ENCODE peak calls at places on chromosomes 5 and 9, in nine cellular contexts. One of them, this sample, is unnamed.

GRCh38 chr9:110971705-110972104 is 66.6 kb downstream of the LPAR1 start:
- DNase-seq in stomach: no peak
- DNase-seq in heart left ventricle: no peak
- DNase-seq in HepG2: no peak
- DNase-seq in K562: no peak
- DNase-seq in H1: no peak
- DNase-seq in suprapubic skin: no peak
- DNase-seq in ovary: no peak
- DNase-seq in A549: no peak
- DNase-seq in this sample: no peak

GRCh38 chr5:119410448-119411170 is 41.7 kb upstream of the HSD17B4 start:
- DNase-seq in heart left ventricle: no peak
- DNase-seq in A549: no peak
- DNase-seq in ovary: no peak
- DNase-seq in K562: no peak
- DNase-seq in H1: no peak
- DNase-seq in stomach: no peak
- DNase-seq in suprapubic skin: no peak
- DNase-seq in HepG2: no peak
- DNase-seq in this sample: no peak

GRCh38 chr9:121888438-121888775 is 204.7 kb downstream of the TTLL11 start:
- DNase-seq in ovary: no peak
- DNase-seq in A549: peak
- DNase-seq in HepG2: no peak
- DNase-seq in K562: no peak
- DNase-seq in H1: no peak
- DNase-seq in heart left ventricle: no peak
- DNase-seq in stomach: no peak
- DNase-seq in suprapubic skin: no peak
- DNase-seq in this sample: no peak

GRCh38 chr9:127809562-127810377 is 7.1 kb downstream of the FPGS start:
- DNase-seq in K562: peak
- DNase-seq in heart left ventricle: no peak
- DNase-seq in stomach: peak
- DNase-seq in suprapubic skin: no peak
- DNase-seq in HepG2: no peak
- DNase-seq in ovary: peak
- DNase-seq in A549: peak
- DNase-seq in H1: no peak
- DNase-seq in this sample: peak

GRCh38 chr5:145025775-145026174 is 809.4 kb downstream of the PRELID2 start:
- DNase-seq in suprapubic skin: no peak
- DNase-seq in K562: no peak
- DNase-seq in H1: no peak
- DNase-seq in ovary: no peak
- DNase-seq in HepG2: no peak
- DNase-seq in heart left ventricle: no peak
- DNase-seq in A549: no peak
- DNase-seq in stomach: no peak
- DNase-seq in this sample: no peak

GRCh38 chr5:82023530-82024095 is 51.8 kb downstream of the ATG10 start:
- DNase-seq in ovary: no peak
- DNase-seq in HepG2: no peak
- DNase-seq in heart left ventricle: no peak
- DNase-seq in A549: no peak
- DNase-seq in K562: no peak
- DNase-seq in suprapubic skin: no peak
- DNase-seq in stomach: no peak
- DNase-seq in H1: no peak
- DNase-seq in this sample: no peak

GRCh38 chr9:22210262-22210661 is 201.2 kb upstream of the CDKN2B start:
- DNase-seq in A549: peak
- DNase-seq in K562: no peak
- DNase-seq in heart left ventricle: no peak
- DNase-seq in HepG2: no peak
- DNase-seq in stomach: no peak
- DNase-seq in suprapubic skin: no peak
- DNase-seq in ovary: no peak
- DNase-seq in H1: no peak
- DNase-seq in this sample: no peak

GRCh38 chr9:125985142-125985997 is 238.2 kb downstream of the PBX3 start:
- DNase-seq in H1: no peak
- DNase-seq in A549: no peak
- DNase-seq in heart left ventricle: no peak
- DNase-seq in suprapubic skin: no peak
- DNase-seq in HepG2: no peak
- DNase-seq in stomach: no peak
- DNase-seq in ovary: no peak
- DNase-seq in K562: no peak
- DNase-seq in this sample: no peak

GRCh38 chr5:93995126-93995621 is 253.8 kb upstream of the POU5F2 start:
- DNase-seq in HepG2: no peak
- DNase-seq in stomach: no peak
- DNase-seq in K562: no peak
- DNase-seq in suprapubic skin: no peak
- DNase-seq in H1: no peak
- DNase-seq in A549: no peak
- DNase-seq in ovary: no peak
- DNase-seq in heart left ventricle: no peak
- DNase-seq in this sample: no peak

GRCh38 chr9:77647659-77648457 is at the start of gene GNA14:
- DNase-seq in K562: no peak
- DNase-seq in heart left ventricle: peak
- DNase-seq in suprapubic skin: no peak
- DNase-seq in HepG2: no peak
- DNase-seq in H1: no peak
- DNase-seq in ovary: peak
- DNase-seq in stomach: no peak
- DNase-seq in A549: no peak
- DNase-seq in this sample: no peak

GRCh38 chr9:78574354-78575036 is 277.6 kb downstream of the PSAT1 start:
- DNase-seq in suprapubic skin: no peak
- DNase-seq in HepG2: no peak
- DNase-seq in stomach: no peak
- DNase-seq in heart left ventricle: no peak
- DNase-seq in A549: no peak
- DNase-seq in K562: no peak
- DNase-seq in ovary: no peak
- DNase-seq in H1: no peak
- DNase-seq in this sample: no peak

GRCh38 chr9:130172161-130172857 is at the start of gene NCS1:
- DNase-seq in stomach: peak
- DNase-seq in H1: no peak
- DNase-seq in A549: peak
- DNase-seq in K562: peak
- DNase-seq in HepG2: no peak
- DNase-seq in suprapubic skin: no peak
- DNase-seq in heart left ventricle: peak
- DNase-seq in ovary: peak
- DNase-seq in this sample: peak

GRCh38 chr5:51381801-51382507 is 1.3 kb upstream of the ISL1 start:
- DNase-seq in heart left ventricle: no peak
- DNase-seq in stomach: no peak
- DNase-seq in suprapubic skin: no peak
- DNase-seq in ovary: no peak
- DNase-seq in HepG2: no peak
- DNase-seq in K562: no peak
- DNase-seq in A549: no peak
- DNase-seq in H1: no peak
- DNase-seq in this sample: no peak

GRCh38 chr5:64947031-64947430 is 178.3 kb downstream of the CWC27 start:
- DNase-seq in H1: no peak
- DNase-seq in ovary: no peak
- DNase-seq in suprapubic skin: no peak
- DNase-seq in heart left ventricle: no peak
- DNase-seq in K562: peak
- DNase-seq in A549: no peak
- DNase-seq in stomach: no peak
- DNase-seq in HepG2: peak
- DNase-seq in this sample: peak

GRCh38 chr9:121783523-121784507 is 132.4 kb downstream of the DAB2IP start:
- DNase-seq in heart left ventricle: no peak
- DNase-seq in ovary: peak
- DNase-seq in A549: no peak
- DNase-seq in HepG2: no peak
- DNase-seq in stomach: peak
- DNase-seq in K562: no peak
- DNase-seq in suprapubic skin: no peak
- DNase-seq in H1: no peak
- DNase-seq in this sample: no peak

GRCh38 chr9:6899274-6899673 is 141.5 kb downstream of the KDM4C start:
- DNase-seq in stomach: no peak
- DNase-seq in H1: no peak
- DNase-seq in A549: no peak
- DNase-seq in K562: no peak
- DNase-seq in ovary: no peak
- DNase-seq in HepG2: peak
- DNase-seq in heart left ventricle: no peak
- DNase-seq in suprapubic skin: no peak
- DNase-seq in this sample: peak
- TF ChIP-seq POLR2A in stomach: no peak
- TF ChIP-seq POLR2A in H1: no peak
- TF ChIP-seq POLR2A in A549: no peak
- TF ChIP-seq POLR2A in K562: no peak
- TF ChIP-seq POLR2A in ovary: no peak
- TF ChIP-seq POLR2A in HepG2: peak
- TF ChIP-seq POLR2A in heart left ventricle: no peak
- TF ChIP-seq POLR2A in suprapubic skin: no peak
- TF ChIP-seq POLR2A in this sample: no peak

DNA sequence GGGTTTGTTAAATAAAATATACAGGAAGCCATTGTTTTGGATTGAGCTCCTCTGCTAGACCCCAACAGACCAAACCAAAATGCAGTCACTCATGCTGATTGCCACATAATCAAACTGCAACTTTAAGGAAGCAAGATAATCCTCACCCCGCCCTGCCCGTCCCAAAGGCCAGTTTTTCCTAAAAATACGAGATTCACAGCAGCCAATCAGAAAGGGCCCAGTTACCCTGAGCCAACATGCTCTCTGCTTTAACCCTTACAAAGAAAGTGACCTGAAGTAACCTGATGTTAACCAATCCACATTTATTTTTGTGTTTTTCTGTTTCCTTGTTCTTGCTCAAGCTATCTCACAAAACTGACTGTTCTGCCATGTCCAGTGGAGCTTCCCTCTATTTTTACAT is 21.5 kb upstream of the RNF20 start:
- DNase-seq in stomach: no peak
- DNase-seq in HepG2: no peak
- DNase-seq in heart left ventricle: no peak
- DNase-seq in ovary: no peak
- DNase-seq in A549: no peak
- DNase-seq in H1: no peak
- DNase-seq in suprapubic skin: no peak
- DNase-seq in K562: no peak
- DNase-seq in this sample: no peak
- TF ChIP-seq POLR2A in stomach: no peak
- TF ChIP-seq POLR2A in HepG2: no peak
- TF ChIP-seq POLR2A in heart left ventricle: no peak
- TF ChIP-seq POLR2A in ovary: no peak
- TF ChIP-seq POLR2A in A549: no peak
- TF ChIP-seq POLR2A in H1: no peak
- TF ChIP-seq POLR2A in suprapubic skin: no peak
- TF ChIP-seq POLR2A in K562: no peak
- TF ChIP-seq POLR2A in this sample: no peak

DNA sequence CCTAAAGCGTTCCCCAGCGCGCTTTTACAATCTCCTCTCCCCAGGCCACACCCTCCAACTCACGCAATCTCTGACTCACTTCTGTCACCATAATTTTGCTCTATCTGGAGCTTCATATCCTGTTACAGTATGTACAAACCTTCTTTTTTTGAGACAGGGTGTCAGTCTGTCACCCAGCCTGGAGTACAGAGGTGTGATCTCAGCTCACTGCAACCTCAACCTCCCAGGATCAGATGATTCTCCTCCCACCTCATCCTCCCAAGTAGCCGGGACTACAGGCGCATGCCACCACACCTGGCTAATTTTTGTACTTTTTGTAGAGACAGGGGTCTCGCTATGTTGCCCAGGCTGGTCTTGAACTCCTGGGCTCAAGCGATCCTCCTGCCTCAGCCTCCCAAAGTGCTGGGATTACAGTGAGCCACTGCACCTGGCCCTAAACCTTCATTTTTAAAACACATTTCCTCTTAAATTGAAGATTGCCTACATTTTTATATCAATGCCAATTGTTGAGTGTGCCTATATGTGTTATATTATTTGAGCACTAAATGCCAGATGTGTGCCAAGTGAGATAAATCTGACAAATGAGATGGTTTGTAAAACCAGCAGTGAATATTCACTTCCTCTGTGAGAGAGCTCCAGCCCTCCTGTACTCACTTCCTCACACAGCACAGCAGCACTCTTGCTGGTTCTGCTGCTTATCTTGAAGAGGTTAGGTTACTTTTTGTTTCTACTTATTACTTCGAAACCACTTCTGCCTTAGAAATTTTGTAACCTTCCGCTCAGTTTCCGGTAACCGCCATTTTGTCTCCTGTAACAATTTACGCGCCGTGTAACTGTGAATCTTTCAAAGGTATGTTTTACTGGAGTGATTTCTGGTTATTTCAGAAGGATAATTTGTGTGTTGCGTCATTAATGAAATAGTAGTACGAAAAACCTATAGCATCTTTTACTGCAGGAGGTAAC is 57.9 kb downstream of the DOCK8 start:
- DNase-seq in ovary: no peak
- DNase-seq in stomach: peak
- DNase-seq in A549: no peak
- DNase-seq in HepG2: no peak
- DNase-seq in suprapubic skin: no peak
- DNase-seq in H1: no peak
- DNase-seq in heart left ventricle: peak
- DNase-seq in K562: peak
- DNase-seq in this sample: peak
- TF ChIP-seq POLR2A in ovary: no peak
- TF ChIP-seq POLR2A in stomach: no peak
- TF ChIP-seq POLR2A in A549: no peak
- TF ChIP-seq POLR2A in HepG2: no peak
- TF ChIP-seq POLR2A in suprapubic skin: no peak
- TF ChIP-seq POLR2A in H1: no peak
- TF ChIP-seq POLR2A in heart left ventricle: no peak
- TF ChIP-seq POLR2A in K562: peak
- TF ChIP-seq POLR2A in this sample: peak

GRCh38 chr5:4802044-4802443 is 338.1 kb upstream of the ADAMTS16 start:
- DNase-seq in A549: no peak
- DNase-seq in K562: no peak
- DNase-seq in stomach: no peak
- DNase-seq in HepG2: no peak
- DNase-seq in suprapubic skin: no peak
- DNase-seq in heart left ventricle: no peak
- DNase-seq in H1: no peak
- DNase-seq in ovary: no peak
- DNase-seq in this sample: no peak

DNA sequence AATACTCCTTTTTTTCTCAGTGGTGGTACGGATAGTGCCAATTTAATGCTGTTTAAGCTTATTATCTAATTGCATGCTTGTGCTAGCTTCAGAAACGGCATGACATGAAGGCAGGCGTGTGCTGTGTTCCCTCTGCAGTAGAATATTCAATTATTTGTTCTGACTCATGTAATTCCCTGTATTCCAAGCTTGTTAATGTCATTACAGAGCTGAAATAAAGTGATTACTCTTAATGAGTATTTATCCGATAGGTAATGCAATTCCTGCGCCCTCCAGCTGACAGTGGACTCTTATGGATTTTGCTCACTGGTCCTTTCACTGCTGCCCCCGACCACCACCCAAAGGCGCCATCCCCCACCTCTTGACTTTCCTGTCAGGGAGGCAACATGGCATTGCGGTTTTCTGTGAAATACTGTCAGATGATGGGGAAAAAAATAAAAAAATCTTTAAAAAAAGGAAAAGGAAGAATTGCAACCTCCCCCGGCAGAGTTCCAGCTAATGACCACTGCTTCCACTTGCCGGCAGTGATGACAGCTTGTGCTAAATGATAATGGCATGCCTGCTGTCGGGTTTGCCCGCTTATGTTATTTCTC is 335.4 kb upstream of the ADAMTS16 start:
- DNase-seq in stomach: no peak
- DNase-seq in K562: no peak
- DNase-seq in A549: no peak
- DNase-seq in suprapubic skin: no peak
- DNase-seq in heart left ventricle: no peak
- DNase-seq in HepG2: no peak
- DNase-seq in ovary: no peak
- DNase-seq in H1: no peak
- DNase-seq in this sample: no peak
- TF ChIP-seq POLR2A in stomach: no peak
- TF ChIP-seq POLR2A in K562: no peak
- TF ChIP-seq POLR2A in A549: no peak
- TF ChIP-seq POLR2A in suprapubic skin: no peak
- TF ChIP-seq POLR2A in heart left ventricle: no peak
- TF ChIP-seq POLR2A in HepG2: no peak
- TF ChIP-seq POLR2A in ovary: no peak
- TF ChIP-seq POLR2A in H1: no peak
- TF ChIP-seq POLR2A in this sample: no peak

This sample was measured in erythroblast.